ENCODE peak calls at places on chromosomes 11 and 22, in ten cellular contexts. C, U, O, L, Q, S, N, T, K and A are unnamed samples.

GRCh38 chr22:45600791-45601730 is 70.6 kb upstream of the ATXN10 start:
- DNase-seq in C (no peak), U (no peak), O (no peak), L (no peak), Q (no peak), S (peak), N (no peak), T (peak), K (no peak), A (no peak)

GRCh38 chr11:10623797-10624761 is 55.6 kb upstream of the LYVE1 start:
- DNase-seq in C (peak), U (no peak), O (peak), L (peak), Q (peak), S (no peak), N (no peak), T (peak), K (no peak), A (peak)

GRCh38 chr11:61329871-61330270 is 3.0 kb downstream of the DDB1 start:
- DNase-seq in C (no peak), U (no peak), O (no peak), L (no peak), Q (no peak), S (no peak), N (no peak), T (no peak), K (no peak), A (no peak)

GRCh38 chr11:32510039-32510438 is 73.6 kb upstream of the EIF3M start:
- DNase-seq in C (no peak), U (no peak), O (no peak), L (no peak), Q (no peak), S (no peak), N (no peak), T (no peak), K (no peak), A (no peak)

GRCh38 chr11:80779907-80780615 is 1339.2 kb upstream of the TENM4 start:
- DNase-seq in C (no peak), U (no peak), O (no peak), L (no peak), Q (no peak), S (no peak), N (no peak), T (no peak), K (no peak), A (peak)

GRCh38 chr22:36068776-36069344 is 40.2 kb upstream of the RBFOX2 start:
- DNase-seq in C (no peak), U (no peak), O (no peak), L (no peak), Q (peak), S (no peak), N (no peak), T (no peak), K (no peak), A (no peak)

GRCh38 chr11:79208126-79208525 is 232.7 kb downstream of the TENM4 start:
- DNase-seq in C (no peak), U (no peak), O (no peak), L (no peak), Q (no peak), S (no peak), N (no peak), T (no peak), K (no peak), A (no peak)

GRCh38 chr22:46107089-46107664 is 43.1 kb upstream of the PPARA start:
- DNase-seq in C (peak), U (no peak), O (peak), L (no peak), Q (no peak), S (peak), N (no peak), T (no peak), K (peak), A (no peak)

GRCh38 chr11:123684601-123685000 is 30.2 kb upstream of the SCN3B start:
- DNase-seq in C (no peak), U (no peak), O (no peak), L (no peak), Q (no peak), S (no peak), N (no peak), T (no peak), K (no peak), A (no peak)

GRCh38 chr11:11501546-11502274 is 120.1 kb downstream of the GALNT18 start:
- DNase-seq in C (no peak), U (peak), O (no peak), L (no peak), Q (no peak), S (no peak), N (no peak), T (no peak), K (no peak), A (no peak)

GRCh38 chr11:15104166-15104565 is 10.6 kb upstream of the INSC start:
- DNase-seq in C (no peak), U (no peak), O (no peak), L (no peak), Q (no peak), S (no peak), N (no peak), T (no peak), K (no peak), A (no peak)

DNA sequence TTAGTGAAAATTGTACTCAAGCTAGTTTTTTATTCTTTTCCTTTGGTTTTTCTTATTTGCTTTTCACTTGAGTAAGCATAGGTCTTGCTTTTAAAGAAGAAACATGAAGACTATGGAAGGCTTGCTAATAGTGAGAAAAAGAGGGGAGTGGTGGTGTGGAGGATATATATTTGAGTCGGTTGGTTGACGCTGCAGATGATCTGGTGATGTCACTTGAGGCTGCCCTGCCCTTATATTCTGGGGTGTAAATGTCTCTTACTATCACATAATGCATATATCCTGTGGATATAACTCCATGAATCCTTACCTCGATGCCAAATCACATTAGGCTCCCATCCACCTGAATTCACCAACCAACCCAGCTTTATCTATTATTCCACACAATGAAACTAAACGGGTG is 2.9 kb downstream of the GRIA4 start:
- DNase-seq in C (no peak), U (no peak), O (no peak), L (no peak), Q (no peak), S (no peak), N (no peak), T (no peak), K (no peak), A (no peak)
- H3K4me3 ChIP-seq in C (no peak), U (no peak), O (no peak), L (no peak), Q (no peak), S (no peak), N (no peak), T (peak), K (no peak), A (no peak)

DNA sequence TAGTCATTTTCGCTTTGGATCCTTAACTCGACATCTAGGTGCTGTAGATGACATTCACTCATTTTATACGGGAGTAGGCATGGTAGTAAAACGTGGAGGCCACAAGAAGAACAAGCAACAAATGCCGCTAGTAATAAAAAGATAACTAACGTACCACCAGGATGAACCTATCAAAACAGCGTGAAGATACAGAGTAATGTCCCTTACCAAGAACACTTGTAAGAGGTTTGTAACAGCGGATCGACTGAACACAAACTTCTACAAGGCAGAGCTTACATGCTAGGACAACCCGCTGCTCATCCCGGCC is 744 bp downstream of the CHORDC1 start:
- DNase-seq in C (no peak), U (no peak), O (no peak), L (no peak), Q (no peak), S (no peak), N (no peak), T (no peak), K (no peak), A (no peak)
- H3K27ac ChIP-seq in C (peak), U (peak), O (peak), L (peak), Q (peak), S (peak), N (peak), T (peak), K (no peak), A (peak)

GRCh38 chr11:104623518-104623917 is 274.7 kb downstream of the CASP12 start:
- DNase-seq in C (no peak), U (no peak), O (no peak), L (no peak), Q (no peak), S (no peak), N (no peak), T (peak), K (no peak), A (no peak)

GRCh38 chr11:104619751-104620150 is 278.5 kb downstream of the CASP12 start:
- DNase-seq in C (no peak), U (no peak), O (no peak), L (no peak), Q (no peak), S (no peak), N (no peak), T (no peak), K (no peak), A (no peak)

GRCh38 chr11:104620991-104621390 is 277.3 kb downstream of the CASP12 start:
- DNase-seq in C (no peak), U (no peak), O (no peak), L (no peak), Q (no peak), S (no peak), N (no peak), T (no peak), K (no peak), A (no peak)

GRCh38 chr11:104625246-104625645 is 273.0 kb downstream of the CASP12 start:
- DNase-seq in C (no peak), U (no peak), O (no peak), L (no peak), Q (no peak), S (no peak), N (no peak), T (peak), K (no peak), A (no peak)

GRCh38 chr11:104624021-104624420 is 274.2 kb downstream of the CASP12 start:
- DNase-seq in C (no peak), U (no peak), O (no peak), L (no peak), Q (no peak), S (no peak), N (no peak), T (no peak), K (no peak), A (no peak)
- H3K4me3 ChIP-seq in C (no peak), U (no peak), O (no peak), L (no peak), Q (no peak), S (no peak), N (no peak), T (no peak), K (no peak), A (no peak)

DNA sequence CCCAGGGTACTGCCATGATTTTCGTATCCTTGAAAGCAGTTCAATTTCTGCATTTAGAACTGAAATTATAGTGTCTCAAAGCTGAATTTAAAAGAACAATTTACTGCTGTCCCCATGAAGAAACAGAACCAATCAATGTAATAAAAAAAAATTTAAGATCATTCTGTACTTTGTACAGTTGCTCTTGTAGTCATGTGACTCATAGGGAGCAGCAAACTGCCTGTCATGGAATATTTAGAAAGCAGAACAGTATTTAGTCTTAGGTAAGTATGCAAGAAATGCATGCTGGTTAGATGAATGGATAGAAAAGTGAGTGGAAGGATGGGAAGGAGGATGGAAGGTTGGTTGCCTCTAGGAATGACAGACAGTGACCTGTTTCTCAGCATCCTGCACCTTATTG is 450.9 kb downstream of the RAB38 start:
- DNase-seq in C (no peak), U (no peak), O (no peak), L (no peak), Q (no peak), S (no peak), N (no peak), T (no peak), K (no peak), A (no peak)
- H3K27ac ChIP-seq in C (no peak), U (no peak), O (no peak), L (no peak), Q (no peak), S (no peak), N (no peak), T (no peak), K (no peak), A (no peak)

DNA sequence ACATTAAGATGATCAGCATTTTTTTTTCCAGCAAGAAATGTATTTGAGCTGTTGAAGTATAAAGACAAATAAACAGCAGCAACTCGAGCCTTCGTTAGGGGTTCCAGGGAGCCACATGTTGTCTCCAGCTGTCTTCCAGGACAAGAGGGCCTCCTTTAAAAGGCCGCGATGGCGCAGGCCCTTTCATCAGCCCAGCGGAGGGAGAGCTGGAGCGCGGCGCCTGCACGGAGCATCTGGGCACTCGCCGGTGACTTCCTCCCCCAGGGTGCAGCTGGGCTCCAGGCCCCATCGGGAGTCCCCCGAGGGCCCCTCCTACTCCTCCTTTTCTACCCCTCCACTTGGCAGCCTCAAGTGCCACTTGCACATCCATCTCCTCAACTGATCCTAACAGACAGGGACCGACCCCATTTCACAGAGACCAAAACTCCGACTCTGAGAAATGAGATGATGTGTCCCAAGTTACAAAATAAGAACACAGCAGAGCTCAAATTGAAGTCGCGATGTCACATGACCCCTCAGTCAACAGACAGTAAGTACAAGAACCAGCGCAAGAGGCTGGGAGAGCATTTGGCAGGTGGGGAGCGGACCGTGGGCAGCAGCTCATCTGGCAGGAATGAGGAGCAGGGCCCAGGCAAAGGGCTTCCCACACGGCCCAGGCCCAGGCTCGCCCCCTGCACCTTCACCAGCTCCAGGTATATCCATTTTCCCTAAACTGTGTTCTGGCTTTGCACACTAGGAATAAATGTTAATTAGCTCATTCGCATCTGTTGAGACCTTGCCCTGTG is 34.5 kb downstream of the SCUBE1 start:
- DNase-seq in C (no peak), U (no peak), O (no peak), L (no peak), Q (no peak), S (no peak), N (no peak), T (no peak), K (no peak), A (no peak)
- H3K4me3 ChIP-seq in C (no peak), U (no peak), O (no peak), L (no peak), Q (no peak), S (no peak), N (no peak), T (no peak), K (no peak), A (no peak)

DNA sequence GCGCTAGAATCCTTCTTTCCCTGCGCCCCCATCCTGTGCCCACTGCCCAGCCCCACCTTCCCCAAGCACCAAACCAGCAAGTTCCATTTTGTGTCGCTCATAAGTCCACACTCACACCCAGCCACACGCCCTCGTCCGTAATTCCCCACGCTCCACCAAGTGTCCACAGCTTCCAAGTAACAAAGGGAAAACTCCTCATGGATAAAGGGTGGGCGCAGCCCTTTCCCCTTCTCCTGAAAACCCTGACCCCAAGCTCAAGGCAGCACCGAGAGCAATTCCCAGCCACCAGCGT is 463 bp downstream of the FXYD6 start:
- DNase-seq in C (no peak), U (no peak), O (no peak), L (no peak), Q (no peak), S (no peak), N (no peak), T (no peak), K (no peak), A (no peak)
- H3K27ac ChIP-seq in C (no peak), U (peak), O (peak), L (peak), Q (no peak), S (peak), N (no peak), T (no peak), K (peak), A (peak)

GRCh38 chr22:19759459-19759993 is 1.1 kb upstream of the TBX1 start:
- DNase-seq in C (no peak), U (no peak), O (no peak), L (no peak), Q (no peak), S (no peak), N (no peak), T (no peak), K (no peak), A (peak)

GRCh38 chr22:19757140-19757984 is 3.2 kb upstream of the TBX1 start:
- DNase-seq in C (no peak), U (no peak), O (no peak), L (no peak), Q (peak), S (no peak), N (no peak), T (no peak), K (no peak), A (peak)

GRCh38 chr22:19759994-19760651 is 455 bp upstream of the TBX1 start:
- DNase-seq in C (no peak), U (no peak), O (no peak), L (no peak), Q (no peak), S (no peak), N (no peak), T (no peak), K (no peak), A (no peak)

GRCh38 chr22:19757985-19758895 is 2.3 kb upstream of the TBX1 start:
- DNase-seq in C (no peak), U (no peak), O (no peak), L (no peak), Q (no peak), S (no peak), N (no peak), T (no peak), K (no peak), A (peak)

GRCh38 chr22:19758896-19759458 is 1.6 kb upstream of the TBX1 start:
- DNase-seq in C (no peak), U (no peak), O (no peak), L (no peak), Q (no peak), S (no peak), N (no peak), T (no peak), K (no peak), A (peak)
- H3K4me3 ChIP-seq in C (no peak), U (no peak), O (no peak), L (no peak), Q (no peak), S (no peak), N (no peak), T (no peak), K (no peak), A (no peak)